ENCODE peak calls at places on chromosomes 13 and 19, in six cellular contexts. Z, N, P, I, K and F are unnamed samples. For H3K9me3, the result is how much of the 10 kb centered on the place peaks cover.

GRCh38 chr19:58554494-58555368 is at the start of gene CHMP2A:
- DNase-seq in Z (peak), N (peak), P (peak), I (peak), K (peak), F (peak)

GRCh38 chr19:3555653-3556422 is 1.5 kb downstream of the MFSD12 start:
- DNase-seq in Z (no peak), N (no peak), P (no peak), I (peak), K (no peak), F (no peak)

GRCh38 chr19:6039541-6040225 is 61.7 kb upstream of the RANBP3 start:
- DNase-seq in Z (peak), N (no peak), P (no peak), I (no peak), K (no peak), F (no peak)

GRCh38 chr19:50969413-50969760 is at the start of gene KLK6:
- DNase-seq in Z (no peak), N (no peak), P (no peak), I (no peak), K (no peak), F (no peak)

GRCh38 chr19:38684078-38684861 is 36.8 kb downstream of the ACTN4 start:
- DNase-seq in Z (peak), N (peak), P (peak), I (peak), K (peak), F (no peak)

GRCh38 chr13:44306401-44307192 is 67.0 kb upstream of the SERP2 start:
- DNase-seq in Z (peak), N (peak), P (peak), I (peak), K (peak), F (peak)

GRCh38 chr13:109666656-109667448 is 119.5 kb downstream of the IRS2 start:
- DNase-seq in Z (no peak), N (no peak), P (no peak), I (no peak), K (no peak), F (no peak)

GRCh38 chr13:45119990-45120864 is at the start of gene GTF2F2:
- DNase-seq in Z (peak), N (peak), P (peak), I (peak), K (peak), F (peak)

GRCh38 chr19:19474950-19475781 is 40.2 kb downstream of the TSSK6 start:
- DNase-seq in Z (no peak), N (no peak), P (no peak), I (no peak), K (no peak), F (no peak)

GRCh38 chr19:3545669-3546034 is 6.7 kb downstream of the TEKTIP1 start:
- DNase-seq in Z (no peak), N (no peak), P (no peak), I (no peak), K (no peak), F (no peak)

GRCh38 chr13:22883262-22883840 is 297.4 kb upstream of the SGCG start:
- DNase-seq in Z (no peak), N (no peak), P (no peak), I (no peak), K (no peak), F (no peak)

GRCh38 chr13:43865892-43866291 is 13.6 kb downstream of the CCDC122 start:
- DNase-seq in Z (no peak), N (no peak), P (no peak), I (no peak), K (no peak), F (peak)

GRCh38 chr13:77383097-77383496 is 56.2 kb upstream of the MYCBP2 start:
- DNase-seq in Z (no peak), N (no peak), P (no peak), I (no peak), K (no peak), F (no peak)

GRCh38 chr13:113393572-113394503 is 29.9 kb upstream of the GRTP1 start:
- DNase-seq in Z (peak), N (peak), P (peak), I (peak), K (peak), F (peak)

GRCh38 chr19:13821292-13821691 is 26.0 kb downstream of the ZSWIM4 start:
- DNase-seq in Z (no peak), N (no peak), P (no peak), I (no peak), K (no peak), F (no peak)
- H3K27ac ChIP-seq in Z (no peak), N (no peak), P (no peak), I (no peak), K (no peak), F (no peak)

DNA sequence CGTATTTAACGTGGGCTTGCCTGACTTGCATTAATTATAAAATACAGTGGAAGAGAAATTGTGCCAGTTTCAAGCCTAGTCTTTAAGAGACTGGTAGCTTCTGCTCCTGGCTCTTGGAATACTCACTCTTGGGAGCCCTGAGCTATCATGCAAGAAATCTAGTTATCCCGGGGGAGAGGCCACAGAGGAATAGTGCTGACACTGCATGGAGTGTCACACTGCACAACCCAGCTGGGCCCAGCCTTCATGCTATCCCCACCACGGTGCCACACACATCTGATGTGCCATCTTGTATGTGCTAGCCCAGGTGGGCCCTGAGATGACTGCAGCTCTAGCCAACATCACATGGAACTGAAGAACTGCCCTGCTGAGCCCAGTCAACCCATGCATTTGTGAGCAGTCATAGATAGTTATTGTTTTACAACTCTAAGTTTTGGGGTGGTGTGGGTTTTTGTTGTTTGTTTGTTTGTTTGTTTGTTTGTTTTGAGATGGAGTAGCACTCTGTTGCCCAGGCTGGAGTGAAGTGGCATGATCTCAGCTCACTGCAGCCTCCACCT is 8.3 kb downstream of the MAMSTR start:
- DNase-seq in Z (no peak), N (no peak), P (no peak), I (no peak), K (no peak), F (no peak)
- H3K4me3 ChIP-seq in Z (no peak), N (no peak), P (no peak), I (no peak), K (no peak), F (no peak)

GRCh38 chr19:12380444-12380737 is 14.9 kb upstream of the ZNF442 start:
- DNase-seq in Z (no peak), N (no peak), P (no peak), I (no peak), K (no peak), F (no peak)
- H3K9me3 ChIP-seq in Z (under half), N (under half), P (under half), I (under half), K (under half), F (under half)

GRCh38 chr13:47896546-47896945 is 104.5 kb downstream of the SUCLA2 start:
- DNase-seq in Z (no peak), N (no peak), P (no peak), I (no peak), K (no peak), F (no peak)

GRCh38 chr13:47896111-47896510 is 105.0 kb downstream of the SUCLA2 start:
- DNase-seq in Z (no peak), N (no peak), P (no peak), I (no peak), K (no peak), F (no peak)

GRCh38 chr13:47897411-47898050 is 103.5 kb downstream of the SUCLA2 start:
- DNase-seq in Z (no peak), N (no peak), P (no peak), I (no peak), K (peak), F (no peak)

GRCh38 chr13:47901451-47901850 is 99.6 kb downstream of the SUCLA2 start:
- DNase-seq in Z (no peak), N (no peak), P (no peak), I (no peak), K (no peak), F (no peak)

GRCh38 chr13:47898080-47898479 is 103.0 kb downstream of the SUCLA2 start:
- DNase-seq in Z (no peak), N (no peak), P (no peak), I (no peak), K (no peak), F (no peak)
- H3K27ac ChIP-seq in Z (no peak), N (no peak), P (no peak), I (no peak), K (no peak), F (no peak)

DNA sequence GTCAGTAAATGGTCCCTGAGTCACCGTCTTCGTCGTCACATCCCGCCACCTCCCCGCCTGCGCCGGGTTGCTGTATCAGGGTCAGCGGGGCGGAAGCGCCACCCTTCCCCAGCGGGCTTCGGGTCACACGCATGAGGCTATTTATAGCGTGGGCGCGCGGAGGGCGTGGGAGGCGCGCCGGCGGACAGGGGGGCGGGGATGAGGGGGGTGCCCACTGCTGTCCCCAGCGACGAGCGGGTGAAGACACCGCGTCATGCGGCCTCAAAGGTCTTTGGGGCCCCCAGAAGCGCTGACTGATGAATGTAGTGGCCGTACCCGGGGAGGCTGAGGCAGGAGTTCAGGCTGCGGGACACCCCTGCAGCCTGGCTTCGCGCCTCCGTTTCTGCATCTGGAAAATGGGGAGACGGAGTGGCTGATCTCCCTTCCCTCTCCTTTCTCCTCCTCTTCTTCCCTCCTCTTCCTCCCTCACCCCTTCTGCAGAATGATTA is 7.9 kb downstream of the UNC13A start:
- DNase-seq in Z (peak), N (peak), P (peak), I (no peak), K (no peak), F (no peak)
- H3K4me3 ChIP-seq in Z (no peak), N (no peak), P (no peak), I (no peak), K (no peak), F (no peak)

DNA sequence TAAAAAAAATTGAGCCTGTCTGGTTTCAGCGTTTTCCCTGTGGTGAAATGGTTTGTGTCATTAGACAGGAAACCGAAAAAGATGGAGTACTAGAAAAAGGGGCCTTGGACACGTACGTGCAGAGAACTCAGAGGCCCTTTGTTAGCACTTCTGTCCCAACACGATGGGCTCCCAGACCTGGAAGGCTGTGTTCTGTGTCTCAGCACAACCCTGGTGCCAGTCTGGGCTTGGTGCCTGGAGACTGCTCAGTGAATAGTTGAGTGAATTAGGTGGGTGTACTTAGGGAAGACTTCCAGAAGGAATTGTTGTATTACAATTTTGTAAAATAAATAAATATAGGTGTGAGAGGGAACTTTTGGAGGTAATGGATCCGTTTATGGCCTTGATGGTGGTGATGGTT is 8.7 kb downstream of the ZNF71 start:
- DNase-seq in Z (no peak), N (no peak), P (no peak), I (no peak), K (no peak), F (no peak)
- H3K9me3 ChIP-seq in Z (under half), N (under half), P (under half), I (under half), K (under half), F (half or more)